ENCODE peak calls at places on chromosomes 1 and 21, in five cellular contexts. Y, R, L, C and X are unnamed samples.
A peak's percentile ranks its signal among the peaks of the same experiment; 100 is the strongest.

GRCh38 chr1:156356262-156356874 is 12.6 kb upstream of the RHBG start:
- DNase-seq in Y (no peak), R (no peak), C (no peak), L (no peak), X (peak; percentile 2)

GRCh38 chr1:21671915-21672314 is 2.8 kb upstream of the RAP1GAP start:
- DNase-seq in L (peak; percentile 78), Y (no peak), R (no peak), C (no peak), X (no peak)

GRCh38 chr1:107057197-107058133 is 991 bp downstream of the PRMT6 start:
- DNase-seq in Y (no peak), C (peak; percentile 90), R (peak; percentile 37), L (peak; percentile 78), X (peak; percentile 92)

GRCh38 chr1:94579876-94580294 is 38.3 kb upstream of the F3 start:
- DNase-seq in C (no peak), Y (peak; percentile 55), R (no peak), L (no peak), X (no peak)

GRCh38 chr1:42939216-42939615 is 19.5 kb downstream of the SLC2A1 start:
- DNase-seq in L (no peak), Y (no peak), C (no peak), R (no peak), X (peak; percentile 32)

GRCh38 chr1:118659646-118660045 is 328.5 kb downstream of the TBX15 start:
- DNase-seq in C (no peak), Y (no peak), L (no peak), R (no peak), X (no peak)

GRCh38 chr1:118986291-118986838 is 1.8 kb downstream of the TBX15 start:
- DNase-seq in R (no peak), L (no peak), C (no peak), Y (no peak), X (no peak)

GRCh38 chr1:166814611-166815010 is 24.7 kb upstream of the POGK start:
- DNase-seq in R (no peak), Y (no peak), C (no peak), L (no peak), X (no peak)

GRCh38 chr1:86537928-86538695 is 8.8 kb upstream of the CLCA4 start:
- DNase-seq in C (no peak), L (no peak), Y (no peak), R (no peak), X (no peak)

GRCh38 chr1:8104278-8105236 is 78.4 kb upstream of the ERRFI1 start:
- DNase-seq in C (no peak), R (no peak), L (no peak), Y (no peak), X (no peak)

GRCh38 chr1:175788586-175789252 is 45.3 kb upstream of the TNR start:
- DNase-seq in C (no peak), L (no peak), R (no peak), Y (no peak), X (no peak)

GRCh38 chr1:225253784-225254183 is 174.1 kb downstream of the LBR start:
- DNase-seq in C (no peak), L (no peak), R (no peak), Y (no peak), X (no peak)

GRCh38 chr1:75233302-75233929 is 99.2 kb downstream of the LHX8 start:
- DNase-seq in Y (peak; percentile 2), L (peak; percentile 9), C (no peak), R (no peak), X (no peak)

GRCh38 chr1:234899041-234899787 is 229.4 kb downstream of the TOMM20 start:
- DNase-seq in R (no peak), Y (no peak), C (no peak), L (no peak), X (no peak)

GRCh38 chr1:167658574-167659328 is 28.7 kb downstream of the RCSD1 start:
- DNase-seq in Y (no peak), C (no peak), L (no peak), R (no peak), X (no peak)

GRCh38 chr1:206953126-206953525 is 6.9 kb upstream of the PIGR start:
- DNase-seq in L (no peak), C (peak; percentile 85), R (no peak), Y (no peak), X (no peak)

GRCh38 chr1:244414543-244414942 is 37.2 kb downstream of the ADSS2 start:
- DNase-seq in C (no peak), Y (no peak), R (no peak), L (no peak), X (no peak)

GRCh38 chr1:32878183-32878582 is 7.5 kb upstream of the FNDC5 start:
- DNase-seq in Y (peak; percentile 50), R (no peak), C (no peak), L (no peak), X (peak; percentile 22)

GRCh38 chr1:62516600-62516999 is 79.8 kb downstream of the USP1 start:
- DNase-seq in Y (no peak), C (no peak), L (no peak), R (no peak), X (no peak)

GRCh38 chr1:28595412-28596191 is 3.5 kb downstream of the RAB42 start:
- DNase-seq in R (no peak), Y (no peak), L (no peak), C (no peak), X (no peak)

GRCh38 chr1:238484121-238484520 is 593.4 kb upstream of the ZP4 start:
- DNase-seq in L (no peak), C (no peak), R (no peak), Y (no peak), X (no peak)

GRCh38 chr1:186829679-186830587 is 1.2 kb downstream of the PLA2G4A start:
- DNase-seq in Y (peak; percentile 27), L (no peak), C (no peak), R (no peak), X (no peak)

GRCh38 chr1:30088594-30089556 is 634.5 kb downstream of the MATN1 start:
- DNase-seq in C (no peak), R (no peak), Y (no peak), L (peak; percentile 81), X (no peak)

GRCh38 chr1:30095051-30095450 is 628.3 kb downstream of the MATN1 start:
- DNase-seq in Y (no peak), C (no peak), R (no peak), L (no peak), X (no peak)

GRCh38 chr1:30095451-30096025 is 627.8 kb downstream of the MATN1 start:
- DNase-seq in C (no peak), Y (no peak), R (no peak), L (no peak), X (no peak)

GRCh38 chr1:30090421-30090820 is 633.0 kb downstream of the MATN1 start:
- DNase-seq in L (no peak), R (no peak), Y (no peak), C (no peak), X (no peak)

GRCh38 chr1:30092051-30092858 is 631.1 kb downstream of the MATN1 start:
- DNase-seq in Y (no peak), L (no peak), R (no peak), C (no peak), X (no peak)
- H3K4me3 ChIP-seq in Y (no peak overlapping the region), L (no peak overlapping the region), R (no peak overlapping the region), C (no peak overlapping the region), X (no peak overlapping the region)

GRCh38 chr21:9772348-9772672 is 749.1 kb upstream of the TPTE start:
- DNase-seq in Y (no peak), C (no peak), L (no peak), R (no peak), X (no peak)
- H3K9me3 ChIP-seq in Y (no peaks in the 10 kb centered on the region), C (peaks cover 5% of the 10 kb centered on the region), L (no peaks in the 10 kb centered on the region), R (peaks cover 28% of the 10 kb centered on the region), X (peaks cover 92% of the 10 kb centered on the region)

GRCh38 chr1:45864765-45865164 is 61.4 kb downstream of the MAST2 start:
- DNase-seq in C (no peak), L (no peak), R (no peak), Y (no peak), X (no peak)

GRCh38 chr1:45868861-45869260 is 65.4 kb downstream of the MAST2 start:
- DNase-seq in R (no peak), Y (no peak), L (no peak), C (no peak), X (no peak)

GRCh38 chr1:45870500-45870899 is 67.1 kb downstream of the MAST2 start:
- DNase-seq in C (no peak), L (no peak), Y (no peak), R (no peak), X (no peak)

GRCh38 chr1:45864124-45864721 is 60.8 kb downstream of the MAST2 start:
- DNase-seq in L (no peak), Y (no peak), C (no peak), R (no peak), X (no peak)

DNA sequence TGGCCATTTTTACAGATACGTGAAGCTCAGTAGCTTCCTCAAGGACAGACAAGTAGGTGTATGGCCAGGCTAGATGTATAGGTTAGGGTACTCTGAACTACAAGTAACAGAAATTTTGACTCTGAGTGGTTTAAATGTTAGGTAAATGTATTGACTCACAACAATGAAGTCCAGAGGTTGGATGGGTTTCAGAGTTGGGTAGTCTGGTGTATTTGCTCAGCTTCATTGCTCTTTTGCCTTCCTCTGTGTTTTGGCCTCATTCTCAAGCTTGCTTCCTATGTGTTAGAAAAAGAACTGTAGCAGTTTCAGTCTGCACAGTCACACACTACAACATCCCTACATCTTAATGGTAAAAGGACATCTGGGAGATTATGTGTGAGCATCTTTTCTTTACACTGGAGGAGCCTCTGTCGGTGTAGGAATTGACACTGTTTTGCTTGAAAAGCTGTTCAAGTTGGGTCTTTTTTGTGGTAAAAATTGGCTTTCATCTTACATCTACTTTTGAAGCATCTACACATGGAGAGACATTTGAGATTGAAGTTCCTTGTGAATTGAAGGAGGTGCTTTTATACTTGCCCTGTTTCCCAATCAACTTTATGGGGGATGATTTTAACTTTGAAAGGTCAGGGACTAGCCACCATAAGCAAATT is 64.4 kb downstream of the MAST2 start:
- DNase-seq in R (no peak), C (no peak), Y (no peak), L (no peak), X (no peak)
- H3K4me3 ChIP-seq in R (no peak overlapping the region), C (no peak overlapping the region), Y (no peak overlapping the region), L (no peak overlapping the region), X (no peak overlapping the region)

GRCh38 chr21:29321908-29322569 is 23.3 kb downstream of the BACH1 start:
- DNase-seq in L (no peak), R (no peak), Y (no peak), C (no peak), X (no peak)

GRCh38 chr21:29322570-29322957 is 23.8 kb downstream of the BACH1 start:
- DNase-seq in Y (no peak), C (no peak), R (no peak), L (no peak), X (no peak)

GRCh38 chr21:29330797-29331196 is 32.1 kb downstream of the BACH1 start:
- DNase-seq in C (no peak), R (no peak), Y (no peak), L (no peak), X (no peak)

GRCh38 chr21:29323189-29323588 is 24.5 kb downstream of the BACH1 start:
- DNase-seq in Y (no peak), R (no peak), L (no peak), C (no peak), X (no peak)

DNA sequence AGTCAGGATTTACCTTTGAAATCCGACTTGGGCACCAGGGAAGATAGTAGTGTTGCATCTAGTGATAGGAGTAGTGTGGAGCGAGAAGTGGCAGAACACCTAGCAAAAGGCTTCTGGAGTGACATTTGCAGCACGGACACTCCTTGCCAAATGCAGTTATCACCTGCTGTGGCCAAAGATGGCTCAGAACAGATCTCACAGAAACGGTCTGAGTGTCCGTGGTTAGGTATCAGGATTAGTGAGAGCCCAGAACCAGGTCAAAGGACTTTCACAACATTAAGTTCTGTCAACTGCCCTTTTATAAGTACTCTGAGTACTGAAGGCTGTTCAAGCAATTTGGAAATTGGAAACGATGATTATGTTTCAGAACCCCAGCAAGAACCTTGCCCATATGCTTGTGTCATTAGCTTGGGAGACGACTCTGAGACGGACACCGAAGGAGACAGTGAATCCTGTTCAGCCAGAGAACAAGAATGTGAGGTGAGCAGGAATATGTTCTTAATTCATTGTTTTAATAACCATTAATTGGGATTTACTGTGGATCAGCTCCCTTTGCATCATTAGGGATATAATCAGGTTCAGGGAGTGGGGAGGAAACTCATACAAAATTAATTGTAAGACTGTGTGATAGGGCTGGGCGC is 28.3 kb downstream of the BACH1 start:
- DNase-seq in Y (no peak), C (no peak), R (no peak), L (no peak), X (no peak)
- H3K9me3 ChIP-seq in Y (no peaks in the 10 kb centered on the region), C (no peaks in the 10 kb centered on the region), R (no peaks in the 10 kb centered on the region), L (no peaks in the 10 kb centered on the region), X (no peaks in the 10 kb centered on the region)